ENCODE peak calls at places on chromosomes 4 and X, in seven cellular contexts. L is HCT116, H is HEK293T, E is GM12878, X is HepG2, A is WTC11, J is H1. N is an unnamed sample.

GRCh38 chr4:146282662-146283061 is 68.3 kb downstream of the REELD1 start:
- DNase-seq in L (no peak), H (no peak), E (no peak), X (no peak), A (no peak), J (no peak), N (no peak)

GRCh38 chrX:15564981-15565579 is 35.7 kb downstream of the ACE2 start:
- DNase-seq in L (peak; percentile 53), H (peak; percentile 60), E (peak; percentile 9), X (peak; percentile 20), A (peak; percentile 36), J (peak; percentile 46), N (peak; percentile 42)

GRCh38 chrX:102808336-102808735 is 87.8 kb downstream of the GPRASP3 start:
- DNase-seq in L (no peak), H (no peak), E (no peak), X (no peak), A (no peak), J (no peak), N (no peak)

GRCh38 chr4:180798016-180798574 is 1445.1 kb upstream of the TENM3 start:
- DNase-seq in L (no peak), H (no peak), E (no peak), X (no peak), A (no peak), J (no peak), N (no peak)

GRCh38 chr4:84796388-84796787 is 170.1 kb downstream of the WDFY3 start:
- DNase-seq in L (no peak), H (no peak), E (no peak), X (no peak), A (no peak), J (no peak), N (peak; percentile 5)

GRCh38 chr4:15197005-15197404 is 194.7 kb downstream of the CPEB2 start:
- DNase-seq in L (no peak), H (peak; percentile 25), E (no peak), X (peak; percentile 23), A (peak; percentile 15), J (peak; percentile 46), N (peak; percentile 29)

GRCh38 chrX:118062048-118062789 is 54.4 kb downstream of the KLHL13 start:
- DNase-seq in L (no peak), H (no peak), E (no peak), X (no peak), A (no peak), J (no peak), N (no peak)

GRCh38 chrX:21374994-21375794 is 976 bp downstream of the CNKSR2 start:
- DNase-seq in L (no peak), H (no peak), E (no peak), X (no peak), A (peak; percentile 10), J (peak; percentile 49), N (no peak)

GRCh38 chr4:147498031-147498700 is 17.3 kb downstream of the EDNRA start:
- DNase-seq in L (no peak), H (no peak), E (no peak), X (no peak), A (no peak), J (no peak), N (no peak)

GRCh38 chr4:2843023-2843908 is at the start of gene ADD1:
- DNase-seq in L (peak; percentile 76), H (peak; percentile 100), E (peak; percentile 94), X (peak; percentile 81), A (peak; percentile 95), J (peak; percentile 100), N (peak; percentile 100)

GRCh38 chr4:180380733-180381132 is 1862.5 kb upstream of the TENM3 start:
- DNase-seq in L (peak; percentile 79), H (no peak), E (no peak), X (no peak), A (no peak), J (no peak), N (no peak)

GRCh38 chr4:1115528-1116293 is 2.3 kb upstream of the RNF212 start:
- DNase-seq in L (no peak), H (no peak), E (no peak), X (no peak), A (no peak), J (no peak), N (no peak)

GRCh38 chr4:40357738-40358137 is 22.6 kb downstream of the CHRNA9 start:
- DNase-seq in L (no peak), H (no peak), E (no peak), X (no peak), A (no peak), J (no peak), N (no peak)

GRCh38 chrX:65630771-65631170 is 36.7 kb upstream of the MSN start:
- DNase-seq in L (no peak), H (no peak), E (no peak), X (no peak), A (no peak), J (no peak), N (no peak)

GRCh38 chr4:165540206-165540865 is 161.5 kb downstream of the CPE start:
- DNase-seq in L (no peak), H (no peak), E (no peak), X (no peak), A (no peak), J (no peak), N (no peak)

GRCh38 chrX:100647095-100647494 is 3.1 kb downstream of the SRPX2 start:
- DNase-seq in L (no peak), H (no peak), E (no peak), X (no peak), A (no peak), J (no peak), N (no peak)

GRCh38 chr4:6134612-6135220 is 65.6 kb downstream of the JAKMIP1 start:
- DNase-seq in L (peak; percentile 51), H (no peak), E (peak; percentile 51), X (peak; percentile 48), A (no peak), J (no peak), N (peak; percentile 29)

GRCh38 chr4:14906805-14907204 is 95.5 kb upstream of the CPEB2 start:
- DNase-seq in L (no peak), H (no peak), E (no peak), X (no peak), A (no peak), J (no peak), N (no peak)

GRCh38 chr4:37889849-37890500 is 909 bp upstream of the TBC1D1 start:
- DNase-seq in L (no peak), H (no peak), E (no peak), X (no peak), A (peak; percentile 35), J (peak; percentile 58), N (no peak)

GRCh38 chrX:108341947-108342346 is 96.3 kb downstream of the COL4A6 start:
- DNase-seq in L (no peak), H (no peak), E (no peak), X (no peak), A (no peak), J (no peak), N (no peak)

GRCh38 chr4:7862561-7863200 is 77.0 kb downstream of the AFAP1 start:
- DNase-seq in L (no peak), H (no peak), E (no peak), X (no peak), A (no peak), J (no peak), N (no peak)

GRCh38 chr4:154164931-154165839 is 326.4 kb downstream of the DCHS2 start:
- DNase-seq in L (peak; percentile 86), H (no peak), E (peak; percentile 69), X (no peak), A (no peak), J (no peak), N (no peak)

DNA sequence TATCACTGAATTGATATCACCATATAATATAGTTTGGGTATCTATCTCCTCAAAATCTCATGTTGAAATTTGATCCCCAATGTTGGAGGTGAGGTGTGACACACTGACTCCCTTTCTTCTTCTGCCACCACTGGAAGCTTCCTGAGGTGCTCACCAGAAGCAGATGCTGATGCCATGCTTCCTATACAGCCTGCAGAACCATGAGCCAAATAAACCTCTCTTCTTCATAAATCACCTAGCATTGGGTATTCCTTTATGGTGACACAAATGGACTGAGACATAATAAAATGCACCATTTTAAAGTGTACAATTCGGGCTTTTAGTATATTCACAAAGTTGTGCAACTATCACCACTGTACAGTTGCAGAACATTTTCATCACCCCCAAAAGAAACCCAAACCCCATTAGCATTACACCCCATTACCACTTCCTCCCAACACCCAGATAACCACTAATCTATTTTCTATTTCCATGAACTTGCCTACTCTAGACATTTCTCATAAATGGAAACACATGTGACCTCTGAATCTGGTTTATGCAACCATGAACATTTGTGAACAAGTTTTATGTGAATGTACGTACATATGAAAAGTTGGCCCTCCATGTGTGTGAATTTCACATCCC is 148.9 kb downstream of the OPHN1 start:
- DNase-seq in L (no peak), H (no peak), E (no peak), X (no peak), A (no peak), J (no peak), N (no peak)
- TF ChIP-seq SP1 in L (no peak), H (no peak), E (no peak), X (no peak), A (no peak), J (no peak), N (no peak)

DNA sequence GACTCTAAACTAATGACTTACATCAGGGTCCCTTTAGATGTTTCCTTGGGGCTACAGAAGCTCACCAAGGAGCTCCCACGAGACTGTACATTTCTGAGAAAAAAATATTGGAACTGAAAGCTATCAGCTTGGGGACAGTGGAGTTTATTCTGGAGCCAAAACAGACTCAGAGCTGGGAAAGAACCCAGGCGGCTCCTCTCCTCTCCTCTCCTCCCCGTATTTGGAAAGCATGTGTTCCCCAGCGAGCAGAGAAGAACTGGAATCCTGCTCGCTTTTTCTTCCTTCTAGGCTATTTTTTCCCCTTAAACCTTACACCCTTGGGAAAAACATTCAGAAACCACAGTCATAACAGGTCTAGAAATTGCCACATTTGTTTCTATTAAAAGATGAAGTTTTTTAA is 4.3 kb upstream of the MAP7D3 start:
- DNase-seq in L (no peak), H (no peak), E (no peak), X (no peak), A (no peak), J (no peak), N (no peak)
- TF ChIP-seq SP1 in L (no peak), H (no peak), E (no peak), X (no peak), A (no peak), J (no peak), N (no peak)

DNA sequence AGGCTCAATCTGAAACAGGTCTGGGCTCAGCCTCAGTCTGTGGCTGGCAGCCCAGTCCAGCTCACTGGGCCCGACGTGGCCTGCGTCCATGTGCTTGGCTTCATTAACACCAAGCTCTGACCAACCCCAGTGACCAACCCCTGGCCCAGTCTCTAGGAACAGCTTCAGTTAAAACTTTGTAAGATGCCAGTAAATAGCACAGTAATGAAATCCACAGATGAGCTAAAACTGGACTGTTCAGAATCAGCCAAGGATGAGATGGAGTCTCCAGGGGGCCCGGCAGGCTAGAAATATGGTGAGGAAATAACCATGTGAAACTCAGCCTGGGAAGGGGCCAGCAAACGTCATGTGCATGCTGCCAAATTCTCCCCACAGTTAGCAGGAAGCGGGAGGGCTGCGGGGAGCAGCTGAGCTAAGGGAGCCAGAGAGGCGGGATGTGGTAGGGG is 37.1 kb upstream of the XPNPEP2 start:
- DNase-seq in L (no peak), H (no peak), E (no peak), X (no peak), A (no peak), J (no peak), N (no peak)
- TF ChIP-seq SP1 in L (no peak), H (no peak), E (no peak), X (no peak), A (no peak), J (no peak), N (no peak)

DNA sequence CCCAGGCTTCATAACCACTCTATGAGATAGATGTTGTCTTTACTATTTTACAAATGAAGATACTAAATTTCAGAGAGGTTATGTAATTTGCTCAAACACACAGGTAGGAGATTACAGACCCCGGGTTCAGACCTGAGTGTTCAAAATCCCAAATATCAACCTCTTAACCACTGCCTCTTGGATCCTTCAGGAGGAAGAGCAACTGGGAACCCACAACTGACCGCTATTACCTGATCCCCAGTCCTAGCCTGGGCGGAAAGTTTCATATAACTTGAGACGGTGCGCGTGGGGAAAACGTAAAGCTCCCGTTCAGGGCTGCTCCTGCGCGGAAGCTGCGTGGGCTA is 8.9 kb upstream of the PRDM8 start:
- DNase-seq in L (no peak), H (no peak), E (no peak), X (no peak), A (no peak), J (no peak), N (no peak)
- TF ChIP-seq SP1 in L (no peak), H (no peak), E (no peak), X (no peak), A (no peak), J (no peak), N (no peak)

N was measured in K562.